ENCODE peak calls at places on chromosomes 11 and 22, in eight cellular contexts. D, O, S, L, H, W, F and B are unnamed samples. For H3K9me3, the result is how much of the 10 kb centered on the place peaks cover.

GRCh38 chr11:64713031-64713780 is 9.8 kb downstream of the NRXN2 start:
- DNase-seq in L (no peak), O (peak), S (no peak), F (no peak), H (no peak), D (no peak), W (no peak), B (no peak)

GRCh38 chr11:67272327-67273259 is 6.3 kb downstream of the GRK2 start:
- DNase-seq in D (peak), F (no peak), S (peak), W (no peak), L (no peak), O (no peak), H (no peak), B (no peak)

GRCh38 chr11:67002297-67002913 is 20.5 kb upstream of the SYT12 start:
- DNase-seq in O (no peak), L (peak), H (no peak), S (no peak), W (no peak), D (no peak), F (no peak), B (no peak)

GRCh38 chr11:128790200-128790599 is 76.9 kb downstream of the KCNJ1 start:
- DNase-seq in L (no peak), O (peak), S (peak), H (no peak), W (no peak), D (no peak), F (no peak), B (peak)

GRCh38 chr11:72684236-72684912 is 10.2 kb upstream of the PDE2A start:
- DNase-seq in F (peak), L (peak), O (peak), W (no peak), D (peak), S (peak), H (peak), B (peak)

GRCh38 chr22:22955866-22956535 is 68.4 kb downstream of the IGLL5 start:
- DNase-seq in O (peak), H (peak), F (no peak), S (peak), L (peak), W (no peak), D (peak), B (peak)

GRCh38 chr11:2891291-2891690 is 5.7 kb upstream of the CDKN1C start:
- DNase-seq in D (no peak), H (no peak), W (no peak), F (no peak), L (no peak), O (no peak), S (no peak), B (no peak)

GRCh38 chr11:17991799-17992433 is 20.9 kb downstream of the SERGEF start:
- DNase-seq in F (peak), W (no peak), S (no peak), H (no peak), L (no peak), D (peak), O (peak), B (no peak)

GRCh38 chr11:72391638-72392423 is 42.5 kb downstream of the CLPB start:
- DNase-seq in S (no peak), L (no peak), H (no peak), F (no peak), O (no peak), D (no peak), W (no peak), B (no peak)

GRCh38 chr11:100918551-100919500 is 210.8 kb downstream of the PGR start:
- DNase-seq in L (no peak), D (no peak), F (peak), W (no peak), H (no peak), S (no peak), O (peak), B (no peak)

GRCh38 chr11:84720706-84721402 is 906.3 kb downstream of the DLG2 start:
- DNase-seq in O (peak), D (no peak), L (peak), S (peak), F (no peak), H (no peak), W (no peak), B (peak)

GRCh38 chr11:1171985-1172728 is 14.4 kb downstream of the MUC5AC start:
- DNase-seq in O (no peak), W (no peak), D (no peak), L (no peak), H (no peak), S (peak), F (no peak), B (no peak)

GRCh38 chr11:114258696-114259095 is 37.5 kb upstream of the NNMT start:
- DNase-seq in D (peak), S (no peak), W (no peak), O (no peak), F (no peak), L (no peak), H (no peak), B (no peak)

GRCh38 chr11:68855205-68855978 is 13.7 kb upstream of the CPT1A start:
- DNase-seq in L (peak), W (no peak), F (no peak), S (peak), O (peak), H (no peak), D (no peak), B (no peak)

GRCh38 chr11:66495401-66495844 is 15.0 kb upstream of the BBS1 start:
- DNase-seq in S (peak), W (no peak), O (no peak), F (no peak), H (no peak), L (peak), D (no peak), B (no peak)

GRCh38 chr11:64357904-64358535 is 942 bp upstream of the RPS6KA4 start:
- DNase-seq in L (no peak), O (no peak), D (peak), W (no peak), H (no peak), S (no peak), F (peak), B (no peak)

GRCh38 chr11:86629070-86629706 is 43.2 kb downstream of the ME3 start:
- DNase-seq in S (no peak), O (peak), D (no peak), F (no peak), W (no peak), L (no peak), H (no peak), B (peak)

GRCh38 chr11:102807921-102808320 is 10.0 kb upstream of the MMP1 start:
- DNase-seq in H (no peak), F (peak), D (peak), O (peak), S (no peak), L (peak), W (peak), B (no peak)
- TF ChIP-seq CTCF in H (no peak), F (peak), D (no peak), O (peak), S (no peak), L (peak), W (peak), B (no peak)

GRCh38 chr22:49321477-49322055 is 506.1 kb downstream of the BRD1 start:
- DNase-seq in S (no peak), D (peak), W (no peak), O (no peak), F (no peak), H (no peak), L (peak), B (peak)

GRCh38 chr22:49320714-49321476 is 506.8 kb downstream of the BRD1 start:
- DNase-seq in S (no peak), D (no peak), F (no peak), W (no peak), L (peak), H (no peak), O (no peak), B (peak)

GRCh38 chr22:49323751-49324415 is 503.8 kb downstream of the BRD1 start:
- DNase-seq in D (no peak), F (no peak), L (peak), H (no peak), S (no peak), W (no peak), O (no peak), B (peak)

GRCh38 chr22:49322861-49323622 is 504.6 kb downstream of the BRD1 start:
- DNase-seq in D (no peak), W (no peak), L (no peak), F (no peak), H (no peak), S (no peak), O (no peak), B (no peak)

GRCh38 chr22:49322231-49322630 is 505.4 kb downstream of the BRD1 start:
- DNase-seq in W (no peak), O (no peak), D (peak), F (no peak), S (no peak), H (no peak), L (no peak), B (peak)
- H3K9me3 ChIP-seq in W (under half), O (under half), D (under half), F (under half), S (under half), H (under half), L (under half), B (under half)

GRCh38 chr11:37451903-37452302 is 853.9 kb upstream of the RAG2 start:
- DNase-seq in D (no peak), W (no peak), O (no peak), S (no peak), F (no peak), L (no peak), H (no peak), B (no peak)

GRCh38 chr11:37450613-37451012 is 852.6 kb upstream of the RAG2 start:
- DNase-seq in F (no peak), D (no peak), L (no peak), S (no peak), O (peak), H (no peak), W (no peak), B (no peak)

GRCh38 chr11:37449146-37449545 is 851.1 kb upstream of the RAG2 start:
- DNase-seq in W (no peak), O (peak), D (no peak), F (peak), L (no peak), H (no peak), S (no peak), B (no peak)
- TF ChIP-seq CTCF in W (peak), O (peak), D (no peak), F (peak), L (peak), H (no peak), S (no peak), B (no peak)

GRCh38 chr11:10012068-10012467 is 282.0 kb downstream of the SBF2 start:
- DNase-seq in L (no peak), O (no peak), H (no peak), W (no peak), F (no peak), D (no peak), S (no peak), B (no peak)
- H3K9me3 ChIP-seq in L (under half), O (under half), H (under half), W (under half), F (under half), D (under half), S (under half), B (under half)

GRCh38 chr11:130766650-130767297 is 149.5 kb downstream of the SNX19 start:
- DNase-seq in W (no peak), F (peak), S (no peak), O (no peak), H (no peak), D (no peak), L (no peak), B (no peak)

GRCh38 chr11:130771708-130772107 is 144.6 kb downstream of the SNX19 start:
- DNase-seq in L (no peak), W (no peak), S (no peak), F (no peak), D (no peak), O (no peak), H (no peak), B (no peak)

GRCh38 chr11:130772266-130773227 is 143.7 kb downstream of the SNX19 start:
- DNase-seq in O (peak), L (no peak), H (no peak), F (peak), D (peak), W (no peak), S (peak), B (no peak)

GRCh38 chr11:130773436-130773835 is 142.8 kb downstream of the SNX19 start:
- DNase-seq in F (no peak), L (no peak), S (no peak), H (no peak), D (no peak), W (no peak), O (no peak), B (no peak)

DNA sequence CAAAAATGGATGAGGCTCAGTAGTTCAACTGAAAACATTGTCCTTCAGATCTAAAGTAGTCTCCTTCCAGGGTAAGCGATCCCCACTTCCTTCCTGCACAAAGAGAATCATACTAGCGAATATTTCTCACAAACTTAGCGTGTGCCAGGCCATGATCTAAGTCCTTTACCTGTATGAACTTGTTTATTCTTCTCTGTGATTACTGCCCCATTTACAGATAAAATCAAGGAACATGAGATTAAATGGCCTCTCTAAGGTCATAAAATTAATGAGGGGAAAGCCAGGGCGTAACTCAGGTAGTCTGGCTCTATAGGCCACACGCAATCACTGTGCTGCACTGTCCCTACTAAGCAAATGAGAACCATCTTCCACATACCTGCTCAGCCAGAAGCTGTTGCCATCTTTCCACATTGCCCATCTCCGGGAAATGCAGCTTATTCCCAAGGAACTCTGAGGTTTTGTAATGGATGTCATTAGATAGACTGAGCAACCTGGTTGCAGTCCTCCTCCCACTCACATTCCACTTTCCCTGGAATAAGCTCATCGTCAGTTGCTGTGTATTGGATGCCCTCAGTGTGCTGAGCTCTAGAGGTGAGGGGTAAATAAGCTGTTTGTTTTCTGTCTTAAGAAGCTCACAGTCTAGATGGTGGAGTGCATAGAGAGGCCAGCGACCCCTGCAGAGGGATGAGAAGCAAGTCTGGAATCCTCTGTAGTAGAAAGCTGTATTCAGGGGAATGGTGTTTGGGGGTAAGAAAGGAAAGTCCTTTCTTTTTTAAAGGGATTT is 146.3 kb downstream of the SNX19 start:
- DNase-seq in W (no peak), D (no peak), F (no peak), L (no peak), O (no peak), H (no peak), S (no peak), B (no peak)
- TF ChIP-seq CTCF in W (no peak), D (no peak), F (no peak), L (no peak), O (no peak), H (no peak), S (no peak), B (no peak)

GRCh38 chr11:43770173-43770572 is 89.6 kb downstream of the HSD17B12 start:
- DNase-seq in F (no peak), L (no peak), H (no peak), D (no peak), O (no peak), S (no peak), W (no peak), B (no peak)
- H3K9me3 ChIP-seq in F (under half), L (under half), H (under half), D (under half), O (under half), S (under half), W (under half), B (under half)

GRCh38 chr22:30947163-30947820 is 21.3 kb downstream of the MORC2 start:
- DNase-seq in W (no peak), S (peak), D (no peak), F (no peak), H (peak), L (no peak), O (no peak), B (peak)
- TF ChIP-seq CTCF in W (no peak), S (no peak), D (no peak), F (no peak), H (peak), L (peak), O (no peak), B (no peak)

GRCh38 chr11:31800398-31801265 is 10.5 kb downstream of the PAX6 start:
- DNase-seq in W (no peak), L (no peak), O (no peak), F (no peak), H (no peak), S (no peak), D (no peak), B (peak)
- H3K9me3 ChIP-seq in W (under half), L (under half), O (under half), F (under half), H (under half), S (under half), D (under half), B (under half)

GRCh38 chr11:34050967-34051348 is 573 bp upstream of the CAPRIN1 start:
- DNase-seq in F (peak), D (no peak), S (no peak), O (peak), L (no peak), W (no peak), H (no peak), B (no peak)
- TF ChIP-seq CTCF in F (no peak), D (no peak), S (no peak), O (no peak), L (no peak), W (no peak), H (no peak), B (no peak)

GRCh38 chr22:26697151-26697550 is 39.8 kb downstream of the MIAT start:
- DNase-seq in S (no peak), O (no peak), W (no peak), L (no peak), F (no peak), H (no peak), D (no peak), B (no peak)
- H3K9me3 ChIP-seq in S (under half), O (under half), W (under half), L (under half), F (under half), H (under half), D (under half), B (under half)